ENCODE peak calls at places on chromosomes 1 and 21, in five cellular contexts. L is NK-92 treated with Interleukin-12 subunit alpha and Interleukin-12 subunit beta, amount 100 ng/mL, for 24 hours; M is fibroblast of lung; H is HTR-8/SVneo; Y is activated effector memory CD4-positive, alpha-beta T cell treated with Interleukin-2 at 50 U/mL for 16 hours. E is an unnamed sample.
A peak's percentile ranks its signal among the peaks of the same experiment; 100 is the strongest.

GRCh38 chr1:47997289-47998200 is at the start of gene TRABD2B:
- DNase-seq in L (no peak), Y (peak; percentile 39), H (peak; percentile 77), M (peak; percentile 67), E (peak; percentile 77)

GRCh38 chr1:228370439-228370940 is 36.1 kb downstream of the TRIM11 start:
- DNase-seq in M (no peak), H (no peak), Y (no peak), L (no peak), E (no peak)

GRCh38 chr21:27953328-27954045 is 986.6 kb upstream of the ADAMTS5 start:
- DNase-seq in L (no peak), Y (no peak), M (no peak), H (no peak), E (no peak)

GRCh38 chr1:102191723-102192122 is 195.0 kb upstream of the OLFM3 start:
- DNase-seq in H (peak; percentile 1), Y (no peak), L (no peak), M (peak; percentile 2), E (peak; percentile 88)

GRCh38 chr1:85148524-85149250 is 52.1 kb downstream of the SYDE2 start:
- DNase-seq in Y (no peak), H (peak; percentile 7), L (no peak), M (peak; percentile 33), E (peak; percentile 46)

GRCh38 chr1:162397943-162398560 is 13.9 kb downstream of the SH2D1B start:
- DNase-seq in M (no peak), Y (no peak), H (no peak), L (no peak), E (no peak)

GRCh38 chr21:42585881-42586280 is 67.5 kb upstream of the PDE9A start:
- DNase-seq in M (no peak), L (no peak), Y (no peak), H (no peak), E (no peak)

GRCh38 chr1:92356956-92357355 is 58.1 kb downstream of the RPAP2 start:
- DNase-seq in Y (no peak), L (no peak), M (peak; percentile 89), H (no peak), E (peak; percentile 45)

GRCh38 chr1:206030714-206031113 is 7.0 kb upstream of the CTSE start:
- DNase-seq in Y (peak; percentile 51), L (peak; percentile 60), M (peak; percentile 58), H (peak; percentile 64), E (peak; percentile 78)

GRCh38 chr1:216178266-216178665 is 245.0 kb downstream of the USH2A start:
- DNase-seq in L (no peak), H (no peak), M (peak; percentile 66), Y (no peak), E (no peak)

GRCh38 chr21:34276711-34277425 is 86.9 kb upstream of the KCNE2 start:
- DNase-seq in Y (no peak), H (no peak), L (no peak), M (no peak), E (no peak)

GRCh38 chr21:43900078-43900385 is 35.0 kb downstream of the AGPAT3 start:
- DNase-seq in M (no peak), Y (no peak), L (no peak), H (no peak), E (no peak)

GRCh38 chr1:235758931-235759330 is 107.8 kb downstream of the LYST start:
- DNase-seq in Y (no peak), H (no peak), M (no peak), L (no peak), E (peak; percentile 1)

GRCh38 chr1:204087893-204088528 is 15.1 kb downstream of the SOX13 start:
- DNase-seq in L (no peak), Y (no peak), M (no peak), H (no peak), E (no peak)

E was measured in A673.